ENCODE peak calls at places on chromosome 13, in eight cellular contexts. One of them, this sample, is unnamed.

GRCh38 chr13:40933508-40933907 is 85.6 kb downstream of the ELF1 start:
- DNase-seq in PC-9: no peak
- DNase-seq in brain microvascular endothelial cell: no peak
- DNase-seq in left ventricle myocardium inferior: no peak
- DNase-seq in tibial artery: no peak
- DNase-seq in fibroblast of lung: no peak
- DNase-seq in heart right ventricle: no peak
- DNase-seq in CD8-positive, alpha-beta memory T cell: no peak
- DNase-seq in this sample: no peak

GRCh38 chr13:110265682-110266430 is 41.1 kb downstream of the COL4A1 start:
- DNase-seq in PC-9: no peak
- DNase-seq in brain microvascular endothelial cell: no peak
- DNase-seq in left ventricle myocardium inferior: peak; percentile 62
- DNase-seq in tibial artery: peak; percentile 96
- DNase-seq in fibroblast of lung: peak; percentile 52
- DNase-seq in heart right ventricle: peak; percentile 60
- DNase-seq in CD8-positive, alpha-beta memory T cell: no peak
- DNase-seq in this sample: no peak

GRCh38 chr13:111232191-111232590 is 88.3 kb upstream of the TEX29 start:
- DNase-seq in PC-9: no peak
- DNase-seq in brain microvascular endothelial cell: no peak
- DNase-seq in left ventricle myocardium inferior: no peak
- DNase-seq in tibial artery: no peak
- DNase-seq in fibroblast of lung: no peak
- DNase-seq in heart right ventricle: no peak
- DNase-seq in CD8-positive, alpha-beta memory T cell: no peak
- DNase-seq in this sample: no peak

GRCh38 chr13:83907196-83907989 is 25.1 kb upstream of the SLITRK1 start:
- DNase-seq in PC-9: no peak
- DNase-seq in brain microvascular endothelial cell: no peak
- DNase-seq in left ventricle myocardium inferior: no peak
- DNase-seq in tibial artery: no peak
- DNase-seq in fibroblast of lung: no peak
- DNase-seq in heart right ventricle: no peak
- DNase-seq in CD8-positive, alpha-beta memory T cell: no peak
- DNase-seq in this sample: no peak

GRCh38 chr13:48775804-48776203 is 122.1 kb downstream of the CYSLTR2 start:
- DNase-seq in PC-9: no peak
- DNase-seq in brain microvascular endothelial cell: peak; percentile 88
- DNase-seq in left ventricle myocardium inferior: no peak
- DNase-seq in tibial artery: no peak
- DNase-seq in fibroblast of lung: peak; percentile 97
- DNase-seq in heart right ventricle: no peak
- DNase-seq in CD8-positive, alpha-beta memory T cell: no peak
- DNase-seq in this sample: no peak

GRCh38 chr13:95185851-95186250 is 115.4 kb downstream of the ABCC4 start:
- DNase-seq in PC-9: no peak
- DNase-seq in brain microvascular endothelial cell: no peak
- DNase-seq in left ventricle myocardium inferior: no peak
- DNase-seq in tibial artery: peak; percentile 33
- DNase-seq in fibroblast of lung: no peak
- DNase-seq in heart right ventricle: no peak
- DNase-seq in CD8-positive, alpha-beta memory T cell: peak; percentile 62
- DNase-seq in this sample: no peak

GRCh38 chr13:75308222-75308621 is 173.7 kb downstream of the TBC1D4 start:
- DNase-seq in PC-9: no peak
- DNase-seq in brain microvascular endothelial cell: no peak
- DNase-seq in left ventricle myocardium inferior: no peak
- DNase-seq in tibial artery: no peak
- DNase-seq in fibroblast of lung: peak; percentile 2
- DNase-seq in heart right ventricle: no peak
- DNase-seq in CD8-positive, alpha-beta memory T cell: no peak
- DNase-seq in this sample: no peak

GRCh38 chr13:51122868-51123267 is 11.8 kb upstream of the C13orf42 start:
- DNase-seq in PC-9: no peak
- DNase-seq in brain microvascular endothelial cell: no peak
- DNase-seq in left ventricle myocardium inferior: no peak
- DNase-seq in tibial artery: no peak
- DNase-seq in fibroblast of lung: peak; percentile 28
- DNase-seq in heart right ventricle: no peak
- DNase-seq in CD8-positive, alpha-beta memory T cell: no peak
- DNase-seq in this sample: no peak

GRCh38 chr13:34179481-34179880 is 361.5 kb downstream of the RFC3 start:
- DNase-seq in PC-9: no peak
- DNase-seq in brain microvascular endothelial cell: no peak
- DNase-seq in left ventricle myocardium inferior: no peak
- DNase-seq in tibial artery: no peak
- DNase-seq in fibroblast of lung: peak; percentile 58
- DNase-seq in heart right ventricle: no peak
- DNase-seq in CD8-positive, alpha-beta memory T cell: no peak
- DNase-seq in this sample: no peak

GRCh38 chr13:46345866-46346265 is 41.2 kb downstream of the RUBCNL start:
- DNase-seq in PC-9: no peak
- DNase-seq in brain microvascular endothelial cell: no peak
- DNase-seq in left ventricle myocardium inferior: no peak
- DNase-seq in tibial artery: no peak
- DNase-seq in fibroblast of lung: no peak
- DNase-seq in heart right ventricle: no peak
- DNase-seq in CD8-positive, alpha-beta memory T cell: no peak
- DNase-seq in this sample: no peak

GRCh38 chr13:63337921-63338320 is 1922.3 kb upstream of the PCDH20 start:
- DNase-seq in PC-9: no peak
- DNase-seq in brain microvascular endothelial cell: no peak
- DNase-seq in left ventricle myocardium inferior: no peak
- DNase-seq in tibial artery: no peak
- DNase-seq in fibroblast of lung: no peak
- DNase-seq in heart right ventricle: no peak
- DNase-seq in CD8-positive, alpha-beta memory T cell: no peak
- DNase-seq in this sample: no peak

GRCh38 chr13:105928048-105928447 is 607.4 kb downstream of the EFNB2 start:
- DNase-seq in PC-9: no peak
- DNase-seq in brain microvascular endothelial cell: no peak
- DNase-seq in left ventricle myocardium inferior: no peak
- DNase-seq in tibial artery: no peak
- DNase-seq in fibroblast of lung: peak; percentile 21
- DNase-seq in heart right ventricle: no peak
- DNase-seq in CD8-positive, alpha-beta memory T cell: no peak
- DNase-seq in this sample: no peak

GRCh38 chr13:79799049-79799448 is 318.1 kb downstream of the NDFIP2 start:
- DNase-seq in PC-9: no peak
- DNase-seq in brain microvascular endothelial cell: no peak
- DNase-seq in left ventricle myocardium inferior: no peak
- DNase-seq in tibial artery: no peak
- DNase-seq in fibroblast of lung: no peak
- DNase-seq in heart right ventricle: no peak
- DNase-seq in CD8-positive, alpha-beta memory T cell: no peak
- DNase-seq in this sample: no peak

GRCh38 chr13:32911506-32911905 is 104.7 kb upstream of the KL start:
- DNase-seq in PC-9: no peak
- DNase-seq in brain microvascular endothelial cell: peak; percentile 51
- DNase-seq in left ventricle myocardium inferior: no peak
- DNase-seq in tibial artery: no peak
- DNase-seq in fibroblast of lung: no peak
- DNase-seq in heart right ventricle: no peak
- DNase-seq in CD8-positive, alpha-beta memory T cell: no peak
- DNase-seq in this sample: no peak

GRCh38 chr13:109749365-109749764 is 37.0 kb downstream of the IRS2 start:
- DNase-seq in PC-9: no peak
- DNase-seq in brain microvascular endothelial cell: no peak
- DNase-seq in left ventricle myocardium inferior: no peak
- DNase-seq in tibial artery: no peak
- DNase-seq in fibroblast of lung: no peak
- DNase-seq in heart right ventricle: no peak
- DNase-seq in CD8-positive, alpha-beta memory T cell: no peak
- DNase-seq in this sample: no peak

GRCh38 chr13:91722267-91722884 is 324.0 kb downstream of the GPC5 start:
- DNase-seq in PC-9: no peak
- DNase-seq in brain microvascular endothelial cell: peak; percentile 15
- DNase-seq in left ventricle myocardium inferior: no peak
- DNase-seq in tibial artery: no peak
- DNase-seq in fibroblast of lung: peak; percentile 23
- DNase-seq in heart right ventricle: no peak
- DNase-seq in CD8-positive, alpha-beta memory T cell: no peak
- DNase-seq in this sample: no peak

GRCh38 chr13:37715606-37716015 is 117.0 kb upstream of the POSTN start:
- DNase-seq in PC-9: peak; percentile 82
- DNase-seq in brain microvascular endothelial cell: peak; percentile 98
- DNase-seq in left ventricle myocardium inferior: no peak
- DNase-seq in tibial artery: peak; percentile 67
- DNase-seq in fibroblast of lung: peak; percentile 92
- DNase-seq in heart right ventricle: no peak
- DNase-seq in CD8-positive, alpha-beta memory T cell: no peak
- DNase-seq in this sample: no peak

GRCh38 chr13:103046676-103047075 is 19.5 kb downstream of the SLC10A2 start:
- DNase-seq in PC-9: no peak
- DNase-seq in brain microvascular endothelial cell: no peak
- DNase-seq in left ventricle myocardium inferior: no peak
- DNase-seq in tibial artery: no peak
- DNase-seq in fibroblast of lung: no peak
- DNase-seq in heart right ventricle: no peak
- DNase-seq in CD8-positive, alpha-beta memory T cell: no peak
- DNase-seq in this sample: peak; percentile 10

GRCh38 chr13:27432180-27432579 is 7.8 kb downstream of the GTF3A start:
- DNase-seq in PC-9: no peak
- DNase-seq in brain microvascular endothelial cell: no peak
- DNase-seq in left ventricle myocardium inferior: no peak
- DNase-seq in tibial artery: no peak
- DNase-seq in fibroblast of lung: no peak
- DNase-seq in heart right ventricle: no peak
- DNase-seq in CD8-positive, alpha-beta memory T cell: no peak
- DNase-seq in this sample: no peak

GRCh38 chr13:93726173-93727019 is 499.8 kb downstream of the GPC6 start:
- DNase-seq in PC-9: no peak
- DNase-seq in brain microvascular endothelial cell: no peak
- DNase-seq in left ventricle myocardium inferior: no peak
- DNase-seq in tibial artery: no peak
- DNase-seq in fibroblast of lung: no peak
- DNase-seq in heart right ventricle: no peak
- DNase-seq in CD8-positive, alpha-beta memory T cell: no peak
- DNase-seq in this sample: no peak

DNA sequence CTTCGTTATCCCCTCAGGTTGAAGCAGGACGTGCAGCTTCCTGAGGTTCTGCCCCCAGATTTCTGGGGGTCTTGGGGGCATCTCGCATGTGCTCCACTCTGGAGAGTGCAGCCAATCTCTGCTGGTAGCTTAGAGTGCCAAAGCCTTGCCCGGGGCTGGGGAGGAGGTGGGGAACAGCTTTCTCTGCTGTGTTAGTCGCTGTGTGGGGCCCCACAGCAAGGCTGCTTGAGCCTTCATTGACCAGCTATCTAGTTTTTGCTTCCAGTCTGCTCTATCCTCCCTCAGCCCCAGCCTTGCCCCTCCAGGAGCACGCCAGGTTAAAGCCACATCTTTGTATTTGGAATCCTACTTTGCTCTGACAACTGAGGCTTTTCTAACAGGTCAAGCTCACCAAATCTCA is 32.0 kb upstream of the MEDAG start:
- DNase-seq in PC-9: no peak
- DNase-seq in brain microvascular endothelial cell: no peak
- DNase-seq in left ventricle myocardium inferior: no peak
- DNase-seq in tibial artery: no peak
- DNase-seq in fibroblast of lung: no peak
- DNase-seq in heart right ventricle: no peak
- DNase-seq in CD8-positive, alpha-beta memory T cell: no peak
- DNase-seq in this sample: no peak
- H3K27ac ChIP-seq in PC-9: no peak overlapping the region
- H3K27ac ChIP-seq in brain microvascular endothelial cell: no peak overlapping the region
- H3K27ac ChIP-seq in left ventricle myocardium inferior: no peak overlapping the region
- H3K27ac ChIP-seq in tibial artery: peak overlapping the region; percentile 92
- H3K27ac ChIP-seq in fibroblast of lung: peak overlapping the region; percentile 97
- H3K27ac ChIP-seq in heart right ventricle: no peak overlapping the region
- H3K27ac ChIP-seq in CD8-positive, alpha-beta memory T cell: no peak overlapping the region
- H3K27ac ChIP-seq in this sample: no peak overlapping the region

GRCh38 chr13:22877421-22877820 is 303.4 kb upstream of the SGCG start:
- DNase-seq in PC-9: no peak
- DNase-seq in brain microvascular endothelial cell: no peak
- DNase-seq in left ventricle myocardium inferior: no peak
- DNase-seq in tibial artery: no peak
- DNase-seq in fibroblast of lung: no peak
- DNase-seq in heart right ventricle: no peak
- DNase-seq in CD8-positive, alpha-beta memory T cell: no peak
- DNase-seq in this sample: no peak

GRCh38 chr13:22883961-22884360 is 296.8 kb upstream of the SGCG start:
- DNase-seq in PC-9: no peak
- DNase-seq in brain microvascular endothelial cell: no peak
- DNase-seq in left ventricle myocardium inferior: no peak
- DNase-seq in tibial artery: no peak
- DNase-seq in fibroblast of lung: no peak
- DNase-seq in heart right ventricle: no peak
- DNase-seq in CD8-positive, alpha-beta memory T cell: no peak
- DNase-seq in this sample: no peak

GRCh38 chr13:22883262-22883840 is 297.4 kb upstream of the SGCG start:
- DNase-seq in PC-9: no peak
- DNase-seq in brain microvascular endothelial cell: no peak
- DNase-seq in left ventricle myocardium inferior: no peak
- DNase-seq in tibial artery: no peak
- DNase-seq in fibroblast of lung: no peak
- DNase-seq in heart right ventricle: no peak
- DNase-seq in CD8-positive, alpha-beta memory T cell: no peak
- DNase-seq in this sample: no peak

GRCh38 chr13:22880756-22881701 is 299.8 kb upstream of the SGCG start:
- DNase-seq in PC-9: no peak
- DNase-seq in brain microvascular endothelial cell: no peak
- DNase-seq in left ventricle myocardium inferior: no peak
- DNase-seq in tibial artery: no peak
- DNase-seq in fibroblast of lung: no peak
- DNase-seq in heart right ventricle: no peak
- DNase-seq in CD8-positive, alpha-beta memory T cell: no peak
- DNase-seq in this sample: no peak
- H3K27ac ChIP-seq in PC-9: no peak overlapping the region
- H3K27ac ChIP-seq in brain microvascular endothelial cell: no peak overlapping the region
- H3K27ac ChIP-seq in left ventricle myocardium inferior: no peak overlapping the region
- H3K27ac ChIP-seq in tibial artery: no peak overlapping the region
- H3K27ac ChIP-seq in fibroblast of lung: no peak overlapping the region
- H3K27ac ChIP-seq in heart right ventricle: no peak overlapping the region
- H3K27ac ChIP-seq in CD8-positive, alpha-beta memory T cell: no peak overlapping the region
- H3K27ac ChIP-seq in this sample: no peak overlapping the region

GRCh38 chr13:43356566-43356965 is 333.2 kb downstream of the DNAJC15 start:
- DNase-seq in PC-9: no peak
- DNase-seq in brain microvascular endothelial cell: no peak
- DNase-seq in left ventricle myocardium inferior: no peak
- DNase-seq in tibial artery: no peak
- DNase-seq in fibroblast of lung: no peak
- DNase-seq in heart right ventricle: no peak
- DNase-seq in CD8-positive, alpha-beta memory T cell: no peak
- DNase-seq in this sample: no peak
- H3K27ac ChIP-seq in PC-9: no peak overlapping the region
- H3K27ac ChIP-seq in brain microvascular endothelial cell: no peak overlapping the region
- H3K27ac ChIP-seq in left ventricle myocardium inferior: peak overlapping the region; percentile 68
- H3K27ac ChIP-seq in tibial artery: no peak overlapping the region
- H3K27ac ChIP-seq in fibroblast of lung: no peak overlapping the region
- H3K27ac ChIP-seq in heart right ventricle: peak overlapping the region; percentile 76
- H3K27ac ChIP-seq in CD8-positive, alpha-beta memory T cell: no peak overlapping the region
- H3K27ac ChIP-seq in this sample: no peak overlapping the region

DNA sequence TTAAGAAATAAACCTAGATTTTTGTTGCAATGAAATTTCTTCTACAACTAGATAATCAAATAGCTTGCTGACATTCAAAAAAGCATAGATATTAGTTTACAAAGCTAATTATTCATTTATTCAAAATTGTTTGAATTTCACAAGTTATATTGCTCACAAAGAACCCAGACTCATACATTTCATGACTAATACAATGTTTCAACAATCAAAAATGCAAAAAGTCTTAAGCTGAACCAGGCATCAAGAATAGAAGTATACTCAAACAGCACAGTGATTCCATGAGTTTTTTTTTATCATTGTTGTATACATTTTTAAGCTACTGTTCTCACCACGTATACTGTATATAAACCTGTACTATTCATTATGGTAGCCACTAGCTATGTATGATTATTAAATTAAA is 51.0 kb downstream of the DIAPH3 start:
- DNase-seq in PC-9: no peak
- DNase-seq in brain microvascular endothelial cell: no peak
- DNase-seq in left ventricle myocardium inferior: no peak
- DNase-seq in tibial artery: no peak
- DNase-seq in fibroblast of lung: peak; percentile 65
- DNase-seq in heart right ventricle: no peak
- DNase-seq in CD8-positive, alpha-beta memory T cell: no peak
- DNase-seq in this sample: no peak
- H3K27ac ChIP-seq in PC-9: no peak overlapping the region
- H3K27ac ChIP-seq in brain microvascular endothelial cell: peak overlapping the region; percentile 61
- H3K27ac ChIP-seq in left ventricle myocardium inferior: no peak overlapping the region
- H3K27ac ChIP-seq in tibial artery: no peak overlapping the region
- H3K27ac ChIP-seq in fibroblast of lung: no peak overlapping the region
- H3K27ac ChIP-seq in heart right ventricle: no peak overlapping the region
- H3K27ac ChIP-seq in CD8-positive, alpha-beta memory T cell: no peak overlapping the region
- H3K27ac ChIP-seq in this sample: no peak overlapping the region